ENCODE peak calls at places on chromosomes 4 and X, in four cellular contexts. K is upper lobe of right lung, B is omental fat pad, W is dorsolateral prefrontal cortex. I is an unnamed sample.
A peak's percentile ranks its signal among the peaks of the same experiment; 100 is the strongest.

GRCh38 chrX:12975999-12976558 is 1.2 kb downstream of the TMSB4X start:
- DNase-seq in K (peak; percentile 75), B (no peak), W (no peak), I (no peak)

GRCh38 chr4:183493246-183493645 is 11.6 kb upstream of the ING2 start:
- DNase-seq in B (no peak), K (no peak), W (no peak), I (no peak)

GRCh38 chrX:23610491-23610890 is 56.8 kb upstream of the PRDX4 start:
- DNase-seq in W (no peak), B (no peak), K (no peak), I (no peak)

GRCh38 chr4:83293305-83294046 is 8.9 kb upstream of the COQ2 start:
- DNase-seq in W (no peak), K (no peak), B (no peak), I (no peak)

GRCh38 chr4:152640058-152640921 is 39.5 kb downstream of the TMEM154 start:
- DNase-seq in K (no peak), B (no peak), W (no peak), I (no peak)

GRCh38 chrX:133810925-133811324 is 174.5 kb downstream of the GPC3 start:
- DNase-seq in K (no peak), W (no peak), B (no peak), I (no peak)

GRCh38 chr4:92045718-92046117 is 258.0 kb upstream of the GRID2 start:
- DNase-seq in K (no peak), W (no peak), B (no peak), I (no peak)

GRCh38 chr4:3611778-3612177 is 79.6 kb upstream of the LRPAP1 start:
- DNase-seq in W (peak; percentile 11), K (peak; percentile 46), B (no peak), I (no peak)

GRCh38 chr4:141254326-141254725 is 33.6 kb downstream of the ZNF330 start:
- DNase-seq in B (no peak), W (no peak), K (no peak), I (no peak)

GRCh38 chr4:109691411-109691920 is 11.8 kb downstream of the CASP6 start:
- DNase-seq in W (no peak), B (no peak), K (no peak), I (no peak)

GRCh38 chrX:350534-351321 is 32.1 kb upstream of the GTPBP6 start:
- DNase-seq in B (no peak), K (peak; percentile 61), W (no peak), I (no peak)

GRCh38 chrX:42276982-42277690 is 353.8 kb upstream of the CASK start:
- DNase-seq in K (no peak), B (no peak), W (no peak), I (no peak)

GRCh38 chr4:83387922-83388676 is 53.5 kb upstream of the HPSE start:
- DNase-seq in K (no peak), W (no peak), B (no peak), I (no peak)

GRCh38 chr4:2617955-2618354 is 81.5 kb downstream of the FAM193A start:
- DNase-seq in B (no peak), W (no peak), K (peak; percentile 7), I (no peak)

GRCh38 chr4:153471691-153472080 is 5.5 kb downstream of the TMEM131L start:
- DNase-seq in K (no peak), B (no peak), W (no peak), I (no peak)

GRCh38 chr4:37909690-37910486 is 19.0 kb downstream of the TBC1D1 start:
- DNase-seq in B (no peak), K (no peak), W (no peak), I (no peak)

GRCh38 chr4:37908488-37909343 is 17.8 kb downstream of the TBC1D1 start:
- DNase-seq in K (peak; percentile 70), B (no peak), W (no peak), I (no peak)

GRCh38 chr4:37917388-37917787 is 26.5 kb downstream of the TBC1D1 start:
- DNase-seq in W (no peak), K (no peak), B (no peak), I (no peak)

GRCh38 chr4:37914539-37914938 is 23.7 kb downstream of the TBC1D1 start:
- DNase-seq in W (no peak), K (no peak), B (no peak), I (no peak)
- TF ChIP-seq CTCF in W (no peak), K (no peak), B (no peak), I (no peak)

GRCh38 chr4:63556332-63556731 is 852.9 kb downstream of the TECRL start:
- DNase-seq in B (no peak), K (no peak), W (no peak), I (no peak)
- TF ChIP-seq CTCF in B (no peak), K (no peak), W (no peak), I (no peak)

DNA sequence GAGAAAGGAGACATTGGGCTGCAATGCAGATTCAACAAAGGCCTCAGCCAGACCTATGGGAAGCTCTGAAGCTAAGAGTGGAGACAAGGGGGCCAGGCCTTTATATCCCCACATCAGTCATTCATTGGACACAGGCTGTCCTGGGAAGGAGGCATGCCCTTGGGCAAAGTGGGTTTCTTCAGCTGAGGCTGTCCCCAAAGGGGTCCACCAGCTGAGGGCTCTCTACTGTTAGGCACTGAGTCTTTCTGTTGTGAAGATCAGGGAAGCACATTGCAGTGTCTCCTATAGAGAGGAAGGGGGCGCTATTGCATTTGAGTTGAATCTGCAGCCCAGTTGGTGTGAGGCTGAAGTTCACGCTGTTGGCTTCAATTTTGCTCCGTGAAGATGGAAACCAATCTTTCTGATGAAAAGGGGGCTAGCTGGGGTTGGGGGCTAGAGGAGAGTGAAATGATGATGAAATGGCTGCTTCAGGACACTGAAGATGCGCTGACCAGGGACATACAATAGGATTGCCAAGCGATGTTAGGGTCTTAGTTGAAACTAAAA is 48.0 kb downstream of the SLC25A5 start:
- DNase-seq in K (no peak), B (no peak), W (no peak), I (no peak)
- TF ChIP-seq CTCF in K (peak; percentile 68), B (peak; percentile 40), W (peak; percentile 68), I (peak; percentile 68)

GRCh38 chr4:139718358-139718757 is 52.7 kb downstream of the MGST2 start:
- DNase-seq in K (no peak), B (no peak), W (no peak), I (no peak)
- TF ChIP-seq CTCF in K (no peak), B (no peak), W (no peak), I (no peak)

GRCh38 chrX:154717824-154718223 is 33.1 kb downstream of the GAB3 start:
- DNase-seq in W (no peak), B (no peak), K (no peak), I (no peak)
- TF ChIP-seq CTCF in W (no peak), B (no peak), K (no peak), I (no peak)

GRCh38 chr4:16278178-16278577 is 51.9 kb upstream of the TAPT1 start:
- DNase-seq in K (no peak), B (no peak), W (no peak), I (no peak)
- TF ChIP-seq CTCF in K (peak; percentile 23), B (no peak), W (no peak), I (peak; percentile 23)

DNA sequence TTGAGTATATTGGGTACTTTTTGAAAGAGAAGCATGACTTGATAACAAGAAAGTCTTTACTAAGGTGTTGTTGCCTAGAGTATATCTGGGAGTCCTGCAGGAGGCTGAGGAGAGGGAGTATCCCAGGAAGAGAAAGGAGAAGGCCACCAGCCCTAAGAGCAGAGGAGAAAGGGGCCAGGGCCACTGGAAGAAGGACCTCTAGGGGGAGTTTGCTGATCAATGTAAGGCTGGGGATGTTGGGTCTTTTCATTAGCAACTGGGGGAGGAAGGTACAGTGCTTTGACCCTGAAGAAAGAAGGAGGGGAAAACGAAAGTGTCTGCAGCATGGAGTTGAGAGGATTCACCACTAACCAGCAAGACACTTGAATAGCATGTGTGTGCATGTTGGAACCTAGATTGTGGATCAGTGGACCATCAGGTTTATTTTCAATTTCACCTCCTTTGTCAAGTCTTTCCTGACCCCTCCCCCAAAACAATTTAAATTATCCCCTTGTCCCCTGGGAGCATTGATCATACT is 4.5 kb downstream of the SMIM9 start:
- DNase-seq in W (no peak), B (no peak), K (no peak), I (no peak)
- TF ChIP-seq CTCF in W (no peak), B (no peak), K (no peak), I (no peak)

GRCh38 chrX:149903889-149904748 is 23.1 kb downstream of the MAGEA8 start:
- DNase-seq in K (no peak), B (no peak), W (no peak), I (no peak)
- TF ChIP-seq CTCF in K (no peak), B (no peak), W (no peak), I (no peak)

GRCh38 chr4:147837435-147837834 is 105.5 kb downstream of the ARHGAP10 start:
- DNase-seq in W (no peak), K (no peak), B (no peak), I (no peak)
- TF ChIP-seq CTCF in W (no peak), K (no peak), B (no peak), I (no peak)

I was measured in mesothelial cell of epicardium.